ENCODE peak calls at places on chromosomes 3 and 15, in six cellular contexts. X is upper lobe of left lung, O is heart left ventricle, K is mucosa of descending colon, I is hepatocyte, Z is cardiac muscle cell. A is an unnamed sample.

GRCh38 chr15:98794754-98795153 is 146.4 kb downstream of the IGF1R start:
- DNase-seq in X (no peak), O (no peak), K (no peak), I (peak; percentile 62), Z (no peak), A (no peak)

GRCh38 chr3:51955893-51956770 is 951 bp downstream of the GPR62 start:
- DNase-seq in X (peak; percentile 92), O (peak; percentile 68), K (peak; percentile 64), I (peak; percentile 77), Z (peak; percentile 83), A (no peak)

GRCh38 chr3:97942801-97943546 is 29.3 kb downstream of the RIOX2 start:
- DNase-seq in X (no peak), O (no peak), K (no peak), I (no peak), Z (no peak), A (no peak)

GRCh38 chr3:197501879-197502620 is 53.7 kb downstream of the BDH1 start:
- DNase-seq in X (no peak), O (peak; percentile 44), K (peak; percentile 84), I (no peak), Z (peak; percentile 84), A (peak; percentile 94)

GRCh38 chr3:15315003-15315402 is 17.4 kb downstream of the SH3BP5 start:
- DNase-seq in X (no peak), O (no peak), K (no peak), I (no peak), Z (no peak), A (no peak)

GRCh38 chr3:196740476-196741400 is 1.1 kb downstream of the PAK2 start:
- DNase-seq in X (no peak), O (no peak), K (no peak), I (peak; percentile 45), Z (peak; percentile 66), A (peak; percentile 54)

GRCh38 chr15:96494530-96494929 is 164.0 kb downstream of the NR2F2 start:
- DNase-seq in X (no peak), O (no peak), K (no peak), I (no peak), Z (no peak), A (no peak)

GRCh38 chr3:32239638-32240550 is 1.4 kb downstream of the CMTM8 start:
- DNase-seq in X (no peak), O (no peak), K (no peak), I (peak; percentile 60), Z (peak; percentile 50), A (peak; percentile 54)

GRCh38 chr15:99727733-99728132 is 5.5 kb downstream of the LYSMD4 start:
- DNase-seq in X (peak; percentile 32), O (no peak), K (no peak), I (no peak), Z (no peak), A (no peak)

GRCh38 chr15:85335193-85335939 is 45.0 kb upstream of the AKAP13 start:
- DNase-seq in X (no peak), O (no peak), K (no peak), I (peak; percentile 60), Z (peak; percentile 56), A (no peak)

GRCh38 chr15:101047301-101047781 is 128.2 kb downstream of the LRRK1 start:
- DNase-seq in X (no peak), O (no peak), K (no peak), I (no peak), Z (no peak), A (no peak)

GRCh38 chr3:195038161-195038560 is 232.8 kb downstream of the XXYLT1 start:
- DNase-seq in X (no peak), O (no peak), K (no peak), I (no peak), Z (no peak), A (no peak)

GRCh38 chr3:38001456-38002081 is 11.0 kb downstream of the VILL start:
- DNase-seq in X (no peak), O (peak; percentile 10), K (peak; percentile 28), I (no peak), Z (no peak), A (no peak)

GRCh38 chr15:91469627-91470567 is 369.8 kb downstream of the SV2B start:
- DNase-seq in X (no peak), O (no peak), K (peak; percentile 40), I (no peak), Z (no peak), A (no peak)

GRCh38 chr3:99523446-99523845 is 114.9 kb upstream of the COL8A1 start:
- DNase-seq in X (no peak), O (no peak), K (no peak), I (no peak), Z (no peak), A (no peak)

GRCh38 chr3:99529265-99529664 is 109.1 kb upstream of the COL8A1 start:
- DNase-seq in X (no peak), O (no peak), K (no peak), I (no peak), Z (no peak), A (no peak)

GRCh38 chr3:99532246-99532645 is 106.1 kb upstream of the COL8A1 start:
- DNase-seq in X (no peak), O (peak; percentile 39), K (peak; percentile 31), I (peak; percentile 68), Z (peak; percentile 90), A (no peak)

GRCh38 chr3:99522147-99522546 is 116.2 kb upstream of the COL8A1 start:
- DNase-seq in X (no peak), O (no peak), K (no peak), I (no peak), Z (no peak), A (no peak)

GRCh38 chr3:99526927-99527326 is 111.5 kb upstream of the COL8A1 start:
- DNase-seq in X (no peak), O (no peak), K (no peak), I (no peak), Z (peak; percentile 50), A (no peak)
- H3K4me1 ChIP-seq in X (no peaks in the 10 kb centered on the region), O (no peaks in the 10 kb centered on the region), K (no peaks in the 10 kb centered on the region), I (no peaks in the 10 kb centered on the region), Z (no peaks in the 10 kb centered on the region), A (no peaks in the 10 kb centered on the region)

DNA sequence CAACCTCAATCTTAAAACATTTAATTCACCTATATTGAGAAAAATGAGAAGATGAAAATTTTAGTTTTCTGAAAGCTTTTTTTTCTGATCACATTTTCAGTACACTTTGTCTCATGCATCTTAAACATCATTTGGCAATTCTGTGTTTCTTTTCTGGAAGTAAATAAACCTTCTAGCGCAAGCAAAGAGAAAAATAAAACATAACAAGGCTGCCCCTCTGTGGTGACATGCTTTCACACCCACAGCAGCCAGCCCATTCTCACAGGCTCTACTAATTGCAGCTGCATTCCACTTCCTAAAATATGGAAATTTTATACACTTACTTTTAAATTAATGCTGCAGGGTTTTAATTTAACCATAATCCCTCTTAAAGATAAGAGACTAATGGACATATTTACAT is 90.0 kb downstream of the NEK10 start:
- DNase-seq in X (no peak), O (no peak), K (no peak), I (peak; percentile 49), Z (peak; percentile 41), A (peak; percentile 12)
- TF ChIP-seq CTCF in X (peak; percentile 15), O (peak; percentile 41), K (peak; percentile 14), I (peak; percentile 67), Z (peak; percentile 43), A (peak; percentile 35)

GRCh38 chr3:66476852-66477381 is 23.9 kb downstream of the LRIG1 start:
- DNase-seq in X (no peak), O (no peak), K (no peak), I (no peak), Z (no peak), A (no peak)
- H3K4me1 ChIP-seq in X (peaks cover 42% of the 10 kb centered on the region), O (peaks cover 94% of the 10 kb centered on the region), K (peaks cover 87% of the 10 kb centered on the region), I (peaks cover 61% of the 10 kb centered on the region), Z (peaks cover 49% of the 10 kb centered on the region), A (peaks cover 35% of the 10 kb centered on the region)

GRCh38 chr15:53527996-53528395 is 231.5 kb downstream of the WDR72 start:
- DNase-seq in X (no peak), O (no peak), K (no peak), I (no peak), Z (no peak), A (no peak)
- TF ChIP-seq CTCF in X (no peak), O (no peak), K (no peak), I (no peak), Z (no peak), A (no peak)

GRCh38 chr3:110670407-110670806 is 401.2 kb upstream of the NECTIN3 start:
- DNase-seq in X (no peak), O (no peak), K (no peak), I (no peak), Z (no peak), A (no peak)
- H3K4me1 ChIP-seq in X (no peaks in the 10 kb centered on the region), O (no peaks in the 10 kb centered on the region), K (no peaks in the 10 kb centered on the region), I (peaks cover 8% of the 10 kb centered on the region), Z (peaks cover 5% of the 10 kb centered on the region), A (no peaks in the 10 kb centered on the region)

DNA sequence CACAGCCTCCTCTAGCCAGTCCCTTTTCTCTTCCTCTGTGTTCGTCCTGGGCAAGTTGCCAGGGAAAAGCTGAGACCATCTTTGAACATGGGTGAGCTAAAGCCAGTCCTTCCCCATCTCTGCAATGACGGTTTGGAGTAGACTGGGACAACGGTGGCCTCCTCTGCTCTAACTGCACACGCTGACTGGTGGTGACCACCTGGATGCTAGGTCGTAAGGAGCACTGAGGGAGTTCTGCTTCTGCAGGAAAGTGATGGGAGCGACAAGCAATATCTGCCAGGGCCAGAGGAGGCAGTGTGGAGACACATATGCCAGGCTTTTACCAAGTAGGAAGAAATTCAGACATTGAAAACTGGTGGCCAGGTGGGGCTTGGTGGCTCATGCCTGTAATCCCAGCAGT is 111.7 kb downstream of the NUP210 start:
- DNase-seq in X (no peak), O (no peak), K (peak; percentile 49), I (peak; percentile 59), Z (peak; percentile 38), A (no peak)
- TF ChIP-seq CTCF in X (peak; percentile 28), O (no peak), K (no peak), I (peak; percentile 21), Z (peak; percentile 54), A (peak; percentile 48)

GRCh38 chr3:129445472-129445871 is 5.4 kb downstream of the IFT122 start:
- DNase-seq in X (no peak), O (no peak), K (no peak), I (no peak), Z (no peak), A (no peak)
- H3K4me1 ChIP-seq in X (peaks cover 35% of the 10 kb centered on the region), O (peaks cover 36% of the 10 kb centered on the region), K (peaks cover 9% of the 10 kb centered on the region), I (peaks cover 32% of the 10 kb centered on the region), Z (peaks cover 57% of the 10 kb centered on the region), A (peaks cover 11% of the 10 kb centered on the region)